ENCODE peak calls at places on chromosomes 11 and 22, in nine cellular contexts. C is B cell; L is stimulated activated CD4-positive, alpha-beta T cell treated with anti-CD3 and anti-CD28 coated beads, Interleukin-1b, Interleukin-23, amount 100 ng/mL, for 24 hours; Z is trophoblast cell; E is CD4-positive, alpha-beta memory T cell; U is activated gamma-delta T cell treated with Interleukin-2 at 50 U/mL for 16 hours; W is colonic mucosa; B is NCI-H460; H is NCI-H1417. R is an unnamed sample.

GRCh38 chr22:38850941-38851849 is 7.4 kb upstream of the NPTXR start:
- DNase-seq in W (no peak), U (no peak), B (no peak), E (no peak), C (no peak), H (no peak), L (no peak), Z (no peak), R (no peak)

GRCh38 chr11:65637794-65638317 is at the start of gene SIPA1:
- DNase-seq in C (peak), E (peak), L (peak), W (peak), Z (peak), U (peak), H (peak), B (peak), R (peak)

GRCh38 chr22:44894321-44894720 is 115.5 kb downstream of the PHF21B start:
- DNase-seq in H (no peak), C (no peak), L (no peak), W (no peak), U (no peak), E (no peak), Z (no peak), B (no peak), R (no peak)

GRCh38 chr22:43409046-43409445 is 2.8 kb upstream of the MPPED1 start:
- DNase-seq in B (no peak), L (no peak), E (no peak), W (no peak), C (no peak), Z (no peak), H (no peak), U (no peak), R (peak)

GRCh38 chr11:108565653-108566052 is 27.9 kb downstream of the EXPH5 start:
- DNase-seq in U (no peak), Z (no peak), B (no peak), W (no peak), C (no peak), L (no peak), H (no peak), E (no peak), R (no peak)

GRCh38 chr11:30610628-30611027 is 24.5 kb upstream of the MPPED2 start:
- DNase-seq in B (no peak), Z (no peak), U (no peak), H (no peak), C (no peak), E (no peak), W (no peak), L (no peak), R (no peak)

GRCh38 chr11:76228122-76229000 is 22.1 kb upstream of the WNT11 start:
- DNase-seq in Z (no peak), U (no peak), H (no peak), W (no peak), E (no peak), L (no peak), B (no peak), C (no peak), R (peak)

GRCh38 chr11:94557391-94557790 is 9.8 kb upstream of the PIWIL4 start:
- DNase-seq in B (no peak), W (no peak), U (no peak), C (no peak), L (no peak), H (no peak), Z (no peak), E (no peak), R (no peak)

GRCh38 chr11:8707541-8708270 is 25.1 kb downstream of the RPL27A start:
- DNase-seq in L (no peak), U (no peak), E (no peak), C (no peak), H (no peak), W (no peak), Z (no peak), B (no peak), R (peak)

GRCh38 chr11:126893796-126894195 is 106.8 kb downstream of the KIRREL3 start:
- DNase-seq in B (no peak), L (no peak), C (no peak), H (no peak), W (no peak), Z (peak), E (no peak), U (no peak), R (no peak)

GRCh38 chr11:128501576-128502549 is 85.5 kb downstream of the ETS1 start:
- DNase-seq in C (no peak), B (no peak), H (no peak), L (no peak), U (no peak), W (no peak), Z (no peak), E (no peak), R (no peak)

GRCh38 chr11:75280227-75280671 is 39.7 kb downstream of the TPBGL start:
- DNase-seq in L (peak), B (peak), W (peak), C (peak), Z (peak), H (peak), E (peak), U (peak), R (peak)

GRCh38 chr11:120471131-120471530 is 40.4 kb upstream of the GRIK4 start:
- DNase-seq in B (no peak), H (no peak), U (no peak), E (no peak), W (no peak), L (no peak), C (no peak), Z (no peak), R (no peak)

GRCh38 chr11:107592256-107592655 is 1.3 kb downstream of the ELMOD1 start:
- DNase-seq in U (no peak), B (no peak), C (no peak), Z (no peak), W (no peak), H (no peak), E (no peak), L (no peak), R (no peak)

GRCh38 chr11:117970400-117971024 is 15.7 kb upstream of the IL10RA start:
- DNase-seq in B (no peak), E (peak), L (no peak), H (no peak), C (no peak), Z (no peak), W (peak), U (no peak), R (no peak)

GRCh38 chr22:31138126-31138525 is 2.2 kb downstream of the PLA2G3 start:
- DNase-seq in C (no peak), W (no peak), E (no peak), U (no peak), H (no peak), Z (no peak), B (no peak), L (no peak), R (peak)

GRCh38 chr11:37372667-37373066 is 774.6 kb upstream of the RAG2 start:
- DNase-seq in W (no peak), B (no peak), Z (no peak), L (no peak), U (no peak), H (no peak), E (no peak), C (no peak), R (no peak)

GRCh38 chr22:49481651-49482399 is 345.8 kb downstream of the BRD1 start:
- DNase-seq in C (no peak), L (no peak), W (no peak), Z (no peak), E (no peak), B (no peak), H (no peak), U (no peak), R (no peak)

GRCh38 chr22:46633334-46633890 is 13.2 kb downstream of the GRAMD4 start:
- DNase-seq in U (no peak), E (no peak), Z (no peak), W (no peak), C (no peak), B (no peak), L (no peak), H (no peak), R (peak)

GRCh38 chr11:1238767-1239595 is 16.1 kb downstream of the MUC5B start:
- DNase-seq in B (no peak), U (no peak), L (no peak), C (no peak), E (no peak), W (peak), H (no peak), Z (peak), R (no peak)

GRCh38 chr11:31649567-31649966 is 140.0 kb downstream of the ELP4 start:
- DNase-seq in W (no peak), U (no peak), L (no peak), E (no peak), Z (no peak), C (no peak), H (no peak), B (no peak), R (no peak)

GRCh38 chr22:40939202-40939601 is 12.0 kb upstream of the RBX1 start:
- DNase-seq in L (no peak), H (no peak), B (no peak), E (no peak), U (no peak), C (no peak), W (no peak), Z (peak), R (no peak)

GRCh38 chr11:69382131-69383128 is 88.5 kb downstream of the MYEOV start:
- DNase-seq in H (peak), L (no peak), Z (peak), U (no peak), W (no peak), E (peak), B (peak), C (peak), R (peak)

GRCh38 chr11:120079750-120080610 is 57.9 kb downstream of the TRIM29 start:
- DNase-seq in L (peak), B (no peak), U (peak), W (no peak), C (peak), E (peak), Z (peak), H (no peak), R (no peak)

GRCh38 chr11:76830639-76831312 is 29.9 kb upstream of the ACER3 start:
- DNase-seq in H (no peak), C (no peak), B (no peak), U (no peak), E (no peak), L (no peak), Z (no peak), W (peak), R (no peak)

GRCh38 chr22:47782461-47783075 is 1020.1 kb downstream of the TBC1D22A start:
- DNase-seq in C (no peak), B (no peak), U (no peak), H (no peak), L (no peak), E (no peak), Z (no peak), W (no peak), R (no peak)

GRCh38 chr22:27132896-27133500 is 475.6 kb downstream of the MIAT start:
- DNase-seq in W (no peak), U (no peak), Z (no peak), L (no peak), H (no peak), B (no peak), E (no peak), C (no peak), R (no peak)

GRCh38 chr11:129215506-129216245 is 23.6 kb upstream of the ARHGAP32 start:
- DNase-seq in C (no peak), B (no peak), H (no peak), L (no peak), U (no peak), Z (peak), E (no peak), W (no peak), R (no peak)

GRCh38 chr11:2694995-2695939 is 4.5 kb downstream of the KCNQ1OT1 start:
- DNase-seq in W (no peak), H (no peak), C (no peak), U (no peak), E (no peak), B (no peak), Z (peak), L (no peak), R (no peak)

GRCh38 chr11:113634940-113635575 is 71.0 kb downstream of the TMPRSS5 start:
- DNase-seq in B (no peak), W (no peak), C (no peak), Z (no peak), L (no peak), H (no peak), U (no peak), E (no peak), R (no peak)

GRCh38 chr11:34654491-34655334 is 33.8 kb downstream of the EHF start:
- DNase-seq in L (no peak), B (peak), H (peak), W (no peak), E (no peak), C (no peak), Z (peak), U (no peak), R (peak)

R was measured in psoas muscle.